ENCODE peak calls at places on chromosomes 12 and 14, in six cellular contexts. B is right lobe of liver, T is AG10803, K is upper lobe of right lung, F is mucosa of descending colon, I is thoracic aorta. W is an unnamed sample.

GRCh38 chr14:54501423-54501822 is 8.3 kb upstream of the CGRRF1 start:
- DNase-seq in T (no peak), B (no peak), I (no peak), F (no peak), K (no peak), W (no peak)

GRCh38 chr12:71558445-71558844 is 105.2 kb downstream of the ZFC3H1 start:
- DNase-seq in B (no peak), T (peak), I (no peak), F (no peak), K (no peak), W (no peak)

GRCh38 chr14:69572634-69573135 is 2.0 kb downstream of the CCDC177 start:
- DNase-seq in T (no peak), F (no peak), B (no peak), I (no peak), K (peak), W (no peak)

GRCh38 chr14:33754264-33754663 is 196.6 kb downstream of the EGLN3 start:
- DNase-seq in I (no peak), F (no peak), K (no peak), T (peak), B (no peak), W (no peak)

GRCh38 chr14:53153702-53154112 is 584 bp upstream of the DDHD1 start:
- DNase-seq in K (no peak), T (no peak), I (no peak), B (no peak), F (no peak), W (no peak)

GRCh38 chr12:20557076-20557475 is 138.1 kb upstream of the SLCO1C1 start:
- DNase-seq in I (no peak), B (no peak), T (no peak), F (no peak), K (no peak), W (no peak)

GRCh38 chr12:123393747-123394146 is 9.8 kb downstream of the KMT5A start:
- DNase-seq in B (no peak), T (peak), I (no peak), F (no peak), K (no peak), W (no peak)

GRCh38 chr14:96208739-96209138 is 4.1 kb downstream of the BDKRB2 start:
- DNase-seq in T (no peak), K (no peak), B (no peak), F (no peak), I (no peak), W (no peak)

GRCh38 chr12:102879144-102879763 is 37.8 kb downstream of the PAH start:
- DNase-seq in I (no peak), T (peak), B (no peak), F (peak), K (no peak), W (peak)

GRCh38 chr12:118307069-118307954 is 65.4 kb downstream of the TAOK3 start:
- DNase-seq in I (no peak), T (peak), K (no peak), B (no peak), F (no peak), W (no peak)

GRCh38 chr12:13342971-13343370 is 146.4 kb downstream of the EMP1 start:
- DNase-seq in F (no peak), K (no peak), B (no peak), I (no peak), T (peak), W (no peak)

GRCh38 chr12:124345795-124346194 is 50.9 kb downstream of the RFLNA start:
- DNase-seq in K (no peak), I (no peak), T (no peak), F (no peak), B (no peak), W (no peak)

GRCh38 chr12:32107376-32108267 is 975 bp downstream of the BICD1 start:
- DNase-seq in I (peak), K (no peak), T (peak), B (no peak), F (no peak), W (no peak)

GRCh38 chr14:51806624-51807023 is 53.8 kb upstream of the GNG2 start:
- DNase-seq in I (no peak), K (no peak), F (no peak), B (no peak), T (no peak), W (no peak)

GRCh38 chr14:32414808-32415255 is 85.7 kb downstream of the AKAP6 start:
- DNase-seq in T (peak), I (no peak), K (no peak), B (no peak), F (no peak), W (no peak)

GRCh38 chr12:69935651-69936100 is 110.6 kb downstream of the MYRFL start:
- DNase-seq in K (no peak), B (no peak), I (no peak), T (no peak), F (no peak), W (no peak)

DNA sequence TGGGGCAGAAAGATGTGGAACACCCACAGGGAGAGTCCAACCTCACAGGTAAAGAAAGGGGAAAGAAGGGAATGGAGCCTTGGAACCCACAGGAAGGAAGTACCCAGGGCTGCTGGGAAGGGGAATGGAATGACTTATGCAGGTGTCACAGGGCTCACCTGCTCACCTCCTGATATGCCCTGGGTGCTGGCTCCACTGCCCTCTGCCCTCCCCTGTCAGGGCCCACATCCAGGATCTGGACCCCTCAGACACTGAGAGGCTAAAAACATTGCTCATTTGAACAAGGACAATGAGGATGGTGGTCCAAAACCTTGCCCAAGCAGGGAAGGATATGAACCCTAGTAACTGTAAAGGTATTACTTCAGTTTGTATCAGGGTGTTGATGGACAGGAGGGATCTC is 19.3 kb downstream of the ZBTB39 start:
- DNase-seq in B (no peak), F (no peak), I (no peak), K (no peak), T (no peak), W (no peak)
- H3K4me3 ChIP-seq in B (no peak), F (no peak), I (no peak), K (no peak), T (no peak), W (no peak)

DNA sequence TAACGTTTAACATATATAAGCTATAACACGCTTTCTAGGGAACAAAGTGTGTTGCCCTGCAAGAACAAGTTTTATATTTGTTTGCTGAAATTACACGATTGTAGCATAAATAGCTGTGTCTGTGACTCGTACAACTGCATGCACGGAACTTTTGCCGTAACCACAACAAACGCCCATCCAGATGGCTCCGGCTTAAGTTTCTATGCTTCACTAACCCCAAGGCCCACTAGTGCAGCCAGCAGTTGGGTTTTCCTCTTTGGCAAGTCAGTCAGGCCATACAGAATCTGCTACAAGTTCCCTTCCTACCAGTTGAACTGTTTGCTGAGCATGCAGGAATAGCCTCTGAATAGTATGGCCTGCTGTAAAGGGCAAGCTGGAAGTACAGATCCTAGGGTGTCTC is 12.1 kb downstream of the CSRP2 start:
- DNase-seq in K (no peak), F (no peak), T (peak), B (no peak), I (no peak), W (peak)
- H3K4me3 ChIP-seq in K (no peak), F (no peak), T (no peak), B (no peak), I (no peak), W (no peak)

DNA sequence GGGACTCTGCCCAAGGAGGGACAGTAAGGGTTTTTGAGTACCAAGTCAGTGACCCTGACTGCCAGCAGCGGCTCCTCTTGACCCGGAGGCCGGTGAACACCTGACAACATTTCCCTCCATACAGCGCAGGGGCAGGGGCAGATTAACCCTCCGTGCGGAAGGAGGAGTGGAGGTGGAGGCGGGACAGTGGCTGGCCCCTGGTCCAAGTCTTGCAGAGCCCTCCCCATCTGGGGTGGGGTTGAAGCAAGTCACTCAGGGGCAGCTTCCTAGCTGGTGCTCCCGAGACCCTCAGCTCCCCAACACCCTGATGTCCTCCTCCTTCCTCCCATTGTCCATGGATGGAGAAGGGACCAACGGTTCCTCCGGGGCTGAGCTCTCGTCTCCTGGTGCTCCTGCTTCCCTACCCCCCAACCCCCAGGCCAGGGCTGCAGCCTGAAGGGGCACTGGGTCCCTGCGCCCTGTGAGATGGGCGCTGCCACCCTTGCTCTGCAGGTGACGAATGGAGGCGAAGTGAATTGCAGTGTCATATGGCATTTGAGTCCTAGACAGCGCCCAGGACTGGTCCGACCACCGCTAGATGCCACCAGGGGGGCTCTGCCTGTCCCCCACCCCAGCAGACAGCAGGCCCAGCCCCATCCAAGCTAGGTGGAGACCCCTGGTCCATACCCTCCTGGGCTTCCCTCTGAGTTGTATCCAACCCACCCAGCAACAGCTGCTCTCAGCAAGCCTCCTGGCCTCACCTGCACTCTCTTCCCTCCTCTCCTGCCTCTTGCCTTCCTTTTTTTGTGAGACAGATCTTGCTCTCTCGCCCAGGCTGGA is 7.0 kb upstream of the AMN start:
- DNase-seq in B (no peak), F (no peak), I (no peak), K (no peak), T (no peak), W (no peak)
- H3K4me3 ChIP-seq in B (no peak), F (no peak), I (no peak), K (no peak), T (no peak), W (no peak)

GRCh38 chr12:112577473-112578334 is 159.0 kb downstream of the PTPN11 start:
- DNase-seq in B (no peak), K (no peak), F (no peak), I (no peak), T (no peak), W (no peak)

GRCh38 chr12:112574896-112575558 is 156.3 kb downstream of the PTPN11 start:
- DNase-seq in K (no peak), I (no peak), B (no peak), F (no peak), T (no peak), W (no peak)

GRCh38 chr12:112570096-112570495 is 151.3 kb downstream of the PTPN11 start:
- DNase-seq in T (no peak), F (no peak), B (no peak), K (no peak), I (no peak), W (no peak)

GRCh38 chr12:112573151-112573550 is 154.4 kb downstream of the PTPN11 start:
- DNase-seq in B (no peak), T (no peak), I (no peak), F (no peak), K (no peak), W (no peak)

DNA sequence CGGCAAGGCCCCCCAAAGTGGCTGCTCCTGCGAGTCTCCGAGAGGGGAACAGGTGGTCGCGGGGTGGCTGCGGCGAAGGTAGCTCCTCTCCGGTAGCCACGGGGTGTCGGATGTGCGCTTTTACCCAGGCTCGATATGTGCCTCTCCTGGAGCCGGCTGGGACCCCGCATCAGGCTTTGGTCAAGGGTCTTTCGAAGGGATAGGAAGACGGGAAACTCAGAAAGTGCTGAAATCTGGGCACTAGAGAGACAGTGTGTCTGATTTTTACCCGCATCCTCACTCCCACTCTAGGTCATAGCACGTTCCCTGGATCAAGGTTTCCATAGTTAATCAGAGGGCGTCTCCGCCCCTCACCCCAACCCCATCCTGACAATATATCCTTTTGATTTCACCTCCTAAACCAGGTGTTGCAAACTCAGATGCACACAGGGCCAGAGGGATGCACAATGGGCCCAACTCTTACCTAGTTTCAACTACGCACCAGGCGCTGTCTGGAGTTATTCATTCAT is 156.9 kb downstream of the PTPN11 start:
- DNase-seq in K (no peak), F (no peak), T (no peak), I (no peak), B (no peak), W (no peak)
- H3K4me3 ChIP-seq in K (no peak), F (no peak), T (no peak), I (no peak), B (no peak), W (no peak)

DNA sequence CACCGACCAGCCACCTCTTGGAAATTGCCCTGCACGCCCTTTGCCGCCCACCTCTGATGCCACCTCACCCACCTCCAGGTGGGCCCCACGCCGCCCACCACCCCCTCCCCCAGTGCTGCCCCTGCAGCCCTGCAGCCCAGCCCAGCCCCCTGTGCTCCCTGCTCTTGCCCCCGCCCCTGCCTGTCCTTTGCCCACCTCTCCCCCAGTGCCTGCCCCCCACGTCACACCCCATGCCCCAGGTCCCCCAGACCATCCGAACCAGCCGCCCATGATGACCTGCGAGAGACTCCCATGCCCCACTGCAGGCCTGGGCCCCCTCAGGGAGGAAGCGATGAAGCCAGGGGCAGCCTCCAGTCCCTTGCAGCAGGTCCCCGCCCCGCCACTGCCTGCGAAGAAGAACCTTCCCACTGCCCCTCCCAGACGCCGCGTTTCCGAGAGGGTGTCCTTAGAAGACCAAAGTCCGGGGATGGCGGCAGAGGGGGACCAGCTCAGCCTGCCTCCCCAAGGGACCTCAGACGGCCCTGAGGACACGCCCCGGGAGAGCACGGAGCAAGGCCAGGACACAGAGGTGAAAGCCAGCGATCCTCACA is 96.5 kb downstream of the LGMN start:
- DNase-seq in B (peak), K (peak), T (no peak), I (no peak), F (peak), W (no peak)
- H3K4me3 ChIP-seq in B (no peak), K (peak), T (no peak), I (peak), F (no peak), W (no peak)

GRCh38 chr12:113476093-113476986 is 4.7 kb upstream of the LHX5 start:
- DNase-seq in F (no peak), T (no peak), K (no peak), I (no peak), B (no peak), W (no peak)
- H3K4me3 ChIP-seq in F (no peak), T (no peak), K (no peak), I (no peak), B (no peak), W (no peak)

GRCh38 chr12:94263011-94263786 is 114.8 kb downstream of the PLXNC1 start:
- DNase-seq in K (peak), T (no peak), F (peak), B (no peak), I (no peak), W (peak)
- H3K4me3 ChIP-seq in K (peak), T (peak), F (peak), B (no peak), I (peak), W (peak)

DNA sequence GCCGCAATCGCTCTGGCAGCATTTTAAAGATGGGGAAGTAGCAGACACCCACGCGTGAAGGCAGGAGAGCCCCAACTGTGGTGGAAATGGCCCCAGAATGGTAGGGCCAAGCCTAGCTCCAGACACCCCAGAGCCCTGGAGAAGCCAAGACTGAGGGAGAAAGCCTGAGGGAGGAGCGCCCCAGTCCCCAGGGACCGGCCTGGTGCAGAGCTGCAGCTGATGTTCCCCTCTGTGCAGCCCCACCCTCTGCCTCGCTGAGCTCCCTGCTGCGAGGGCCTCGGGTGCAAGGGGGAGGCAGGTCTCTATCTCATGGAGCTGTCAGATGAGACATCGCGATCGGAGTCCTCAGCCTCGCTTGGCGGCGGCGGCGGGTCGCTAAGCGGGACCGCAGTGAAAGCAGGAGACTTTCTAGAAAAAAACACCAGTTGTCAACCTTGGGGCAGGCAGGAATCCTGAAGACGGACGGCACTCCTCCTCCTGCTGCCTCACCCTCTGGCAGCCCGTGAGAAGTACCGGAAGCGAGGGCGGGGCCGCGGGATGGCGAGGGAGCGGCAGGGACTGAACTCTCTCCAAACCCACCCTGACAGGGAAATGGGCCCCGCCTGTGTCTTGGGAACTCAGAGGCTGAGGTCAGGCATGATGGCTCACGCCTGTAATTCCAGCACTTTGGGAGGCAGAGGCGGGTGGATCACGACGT is 6.0 kb downstream of the GAPDH start:
- DNase-seq in B (peak), T (peak), K (peak), F (peak), I (peak), W (peak)
- H3K4me3 ChIP-seq in B (no peak), T (peak), K (peak), F (no peak), I (peak), W (no peak)